ENCODE peak calls at places on chromosome 6, in six cellular contexts. One of them, this sample, is unnamed.

GRCh38 chr6:14286634-14287428 is 169.3 kb downstream of the CD83 start:
- DNase-seq in heart right ventricle: no peak
- DNase-seq in endothelial cell of umbilical vein: no peak
- DNase-seq in aorta: no peak
- DNase-seq in fibroblast of lung: peak
- DNase-seq in cardiac muscle cell: no peak
- DNase-seq in this sample: no peak

GRCh38 chr6:53441761-53442160 is 93.0 kb upstream of the ELOVL5 start:
- DNase-seq in endothelial cell of umbilical vein: no peak
- DNase-seq in aorta: no peak
- DNase-seq in cardiac muscle cell: no peak
- DNase-seq in heart right ventricle: no peak
- DNase-seq in fibroblast of lung: peak
- DNase-seq in this sample: no peak

GRCh38 chr6:46453756-46454316 is 37.4 kb downstream of the RCAN2 start:
- DNase-seq in endothelial cell of umbilical vein: no peak
- DNase-seq in aorta: no peak
- DNase-seq in cardiac muscle cell: no peak
- DNase-seq in heart right ventricle: no peak
- DNase-seq in fibroblast of lung: peak
- DNase-seq in this sample: no peak

GRCh38 chr6:124964084-124964763 is 2.0 kb downstream of the RNF217 start:
- DNase-seq in cardiac muscle cell: no peak
- DNase-seq in fibroblast of lung: peak
- DNase-seq in aorta: no peak
- DNase-seq in heart right ventricle: no peak
- DNase-seq in endothelial cell of umbilical vein: peak
- DNase-seq in this sample: no peak

GRCh38 chr6:35764238-35764896 is 12.0 kb upstream of the CLPSL2 start:
- DNase-seq in endothelial cell of umbilical vein: no peak
- DNase-seq in fibroblast of lung: no peak
- DNase-seq in cardiac muscle cell: peak
- DNase-seq in heart right ventricle: no peak
- DNase-seq in aorta: no peak
- DNase-seq in this sample: no peak

GRCh38 chr6:108164815-108165706 is 761 bp upstream of the NR2E1 start:
- DNase-seq in fibroblast of lung: no peak
- DNase-seq in endothelial cell of umbilical vein: no peak
- DNase-seq in heart right ventricle: no peak
- DNase-seq in cardiac muscle cell: no peak
- DNase-seq in aorta: no peak
- DNase-seq in this sample: no peak

GRCh38 chr6:95127266-95127665 is 450.1 kb upstream of the MANEA start:
- DNase-seq in heart right ventricle: no peak
- DNase-seq in endothelial cell of umbilical vein: no peak
- DNase-seq in aorta: no peak
- DNase-seq in cardiac muscle cell: no peak
- DNase-seq in fibroblast of lung: no peak
- DNase-seq in this sample: no peak

GRCh38 chr6:134520181-134521115 is 202.5 kb upstream of the SGK1 start:
- DNase-seq in cardiac muscle cell: no peak
- DNase-seq in heart right ventricle: no peak
- DNase-seq in fibroblast of lung: peak
- DNase-seq in endothelial cell of umbilical vein: peak
- DNase-seq in aorta: no peak
- DNase-seq in this sample: no peak

GRCh38 chr6:137136065-137136464 is 37.4 kb downstream of the IL22RA2 start:
- DNase-seq in fibroblast of lung: no peak
- DNase-seq in cardiac muscle cell: no peak
- DNase-seq in aorta: no peak
- DNase-seq in endothelial cell of umbilical vein: peak
- DNase-seq in heart right ventricle: no peak
- DNase-seq in this sample: no peak

GRCh38 chr6:81708306-81708705 is 44.2 kb downstream of the TENT5A start:
- DNase-seq in fibroblast of lung: peak
- DNase-seq in endothelial cell of umbilical vein: no peak
- DNase-seq in aorta: no peak
- DNase-seq in heart right ventricle: no peak
- DNase-seq in cardiac muscle cell: no peak
- DNase-seq in this sample: peak

GRCh38 chr6:135667694-135668455 is 170.3 kb upstream of the AHI1 start:
- DNase-seq in aorta: no peak
- DNase-seq in endothelial cell of umbilical vein: peak
- DNase-seq in cardiac muscle cell: peak
- DNase-seq in fibroblast of lung: peak
- DNase-seq in heart right ventricle: peak
- DNase-seq in this sample: peak

GRCh38 chr6:220736-221475 is 71.4 kb upstream of the DUSP22 start:
- DNase-seq in aorta: no peak
- DNase-seq in fibroblast of lung: peak
- DNase-seq in endothelial cell of umbilical vein: no peak
- DNase-seq in heart right ventricle: no peak
- DNase-seq in cardiac muscle cell: no peak
- DNase-seq in this sample: no peak

GRCh38 chr6:162056745-162057144 is 670.8 kb downstream of the PRKN start:
- DNase-seq in fibroblast of lung: peak
- DNase-seq in heart right ventricle: peak
- DNase-seq in aorta: no peak
- DNase-seq in cardiac muscle cell: peak
- DNase-seq in endothelial cell of umbilical vein: no peak
- DNase-seq in this sample: peak

GRCh38 chr6:100078509-100078908 is 84.5 kb upstream of the MCHR2 start:
- DNase-seq in fibroblast of lung: peak
- DNase-seq in aorta: no peak
- DNase-seq in heart right ventricle: no peak
- DNase-seq in cardiac muscle cell: peak
- DNase-seq in endothelial cell of umbilical vein: peak
- DNase-seq in this sample: no peak

GRCh38 chr6:144909753-144910280 is 624.7 kb downstream of the UTRN start:
- DNase-seq in aorta: no peak
- DNase-seq in fibroblast of lung: peak
- DNase-seq in heart right ventricle: no peak
- DNase-seq in endothelial cell of umbilical vein: no peak
- DNase-seq in cardiac muscle cell: no peak
- DNase-seq in this sample: no peak

DNA sequence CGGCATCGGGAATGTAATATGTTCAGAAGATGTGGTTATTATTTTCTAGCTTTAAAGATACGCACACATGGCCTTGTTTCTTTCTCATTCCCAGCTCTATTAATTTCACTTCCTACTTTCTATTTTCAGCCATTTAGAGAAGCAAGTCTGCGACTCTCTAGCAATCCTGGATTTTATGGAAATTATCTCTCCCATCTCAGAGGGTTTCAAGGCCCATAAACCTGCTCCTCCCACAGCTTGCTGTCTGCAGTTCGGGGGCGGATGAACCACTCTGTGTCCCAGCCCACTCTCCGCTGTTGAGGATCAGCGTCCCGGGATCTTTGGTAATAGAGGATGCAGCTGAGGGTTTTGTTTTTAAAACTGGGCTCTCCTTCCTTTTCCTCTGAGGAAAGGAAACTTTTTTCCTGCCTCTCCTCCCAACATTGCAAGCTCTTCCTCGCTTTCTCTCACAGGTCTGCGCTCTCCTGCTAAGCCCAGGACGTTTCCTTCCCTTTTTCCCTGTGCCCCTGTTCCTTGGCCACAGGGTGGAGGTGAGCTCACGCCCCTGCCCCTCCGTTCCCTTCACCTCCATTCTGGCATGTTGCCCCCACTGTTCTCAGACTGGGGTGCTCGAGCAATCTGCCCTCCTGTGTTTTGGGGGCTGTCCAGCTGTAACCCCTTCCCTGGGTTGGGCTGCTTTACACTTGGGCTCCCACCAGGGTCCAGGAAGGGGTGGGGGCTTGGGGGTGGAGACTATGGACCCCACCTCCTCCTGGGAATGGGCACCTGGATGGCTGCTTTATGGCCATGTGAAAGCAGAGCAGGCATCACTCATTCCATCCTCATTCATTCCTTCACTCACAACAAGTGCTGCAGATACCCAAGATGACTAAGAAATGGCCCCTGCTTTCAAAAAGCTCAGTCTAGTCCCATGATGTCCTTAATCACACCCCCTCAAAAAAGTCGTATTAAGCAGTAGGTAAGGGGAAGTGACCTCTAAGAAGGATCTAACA is 54.9 kb downstream of the ZBTB9 start:
- DNase-seq in cardiac muscle cell: no peak
- DNase-seq in endothelial cell of umbilical vein: peak
- DNase-seq in aorta: no peak
- DNase-seq in fibroblast of lung: no peak
- DNase-seq in heart right ventricle: no peak
- DNase-seq in this sample: no peak
- H3K4me3 ChIP-seq in cardiac muscle cell: no peak
- H3K4me3 ChIP-seq in endothelial cell of umbilical vein: no peak
- H3K4me3 ChIP-seq in aorta: no peak
- H3K4me3 ChIP-seq in fibroblast of lung: no peak
- H3K4me3 ChIP-seq in heart right ventricle: peak
- H3K4me3 ChIP-seq in this sample: no peak

GRCh38 chr6:41921712-41921998 is 356 bp downstream of the BYSL start:
- DNase-seq in endothelial cell of umbilical vein: no peak
- DNase-seq in heart right ventricle: no peak
- DNase-seq in cardiac muscle cell: no peak
- DNase-seq in aorta: no peak
- DNase-seq in fibroblast of lung: no peak
- DNase-seq in this sample: no peak

GRCh38 chr6:41920921-41921711 is at the start of the genes BYSL and MED20:
- DNase-seq in fibroblast of lung: peak
- DNase-seq in aorta: peak
- DNase-seq in heart right ventricle: peak
- DNase-seq in cardiac muscle cell: peak
- DNase-seq in endothelial cell of umbilical vein: peak
- DNase-seq in this sample: peak

GRCh38 chr6:41914869-41915268 is 6.1 kb downstream of the MED20 start:
- DNase-seq in endothelial cell of umbilical vein: no peak
- DNase-seq in cardiac muscle cell: no peak
- DNase-seq in heart right ventricle: no peak
- DNase-seq in fibroblast of lung: no peak
- DNase-seq in aorta: no peak
- DNase-seq in this sample: no peak

GRCh38 chr6:41914343-41914742 is 6.6 kb downstream of the MED20 start:
- DNase-seq in fibroblast of lung: no peak
- DNase-seq in heart right ventricle: no peak
- DNase-seq in cardiac muscle cell: no peak
- DNase-seq in aorta: no peak
- DNase-seq in endothelial cell of umbilical vein: no peak
- DNase-seq in this sample: no peak

DNA sequence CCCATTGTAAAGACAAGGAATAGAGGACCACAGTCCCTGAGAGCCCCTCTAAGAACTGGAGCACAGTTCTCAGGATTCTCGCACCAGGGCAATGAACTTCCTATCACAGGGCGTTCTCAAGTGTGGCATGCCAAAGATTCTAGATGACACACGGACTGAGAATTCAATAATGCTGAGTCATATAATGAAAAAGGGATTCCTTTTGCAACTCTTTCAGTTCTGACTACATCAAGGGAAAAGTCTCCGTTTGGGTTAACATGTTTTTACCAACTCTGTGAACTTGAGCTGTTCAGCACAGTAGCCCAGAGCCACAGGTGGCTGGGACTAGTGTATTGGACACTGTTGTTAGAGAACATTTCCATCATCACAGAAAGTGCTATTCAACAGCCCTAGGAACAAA is 3.4 kb downstream of the MED20 start:
- DNase-seq in cardiac muscle cell: no peak
- DNase-seq in aorta: no peak
- DNase-seq in endothelial cell of umbilical vein: peak
- DNase-seq in fibroblast of lung: peak
- DNase-seq in heart right ventricle: no peak
- DNase-seq in this sample: no peak
- H3K27ac ChIP-seq in cardiac muscle cell: no peak
- H3K27ac ChIP-seq in aorta: no peak
- H3K27ac ChIP-seq in endothelial cell of umbilical vein: peak
- H3K27ac ChIP-seq in fibroblast of lung: peak
- H3K27ac ChIP-seq in heart right ventricle: no peak
- H3K27ac ChIP-seq in this sample: peak

DNA sequence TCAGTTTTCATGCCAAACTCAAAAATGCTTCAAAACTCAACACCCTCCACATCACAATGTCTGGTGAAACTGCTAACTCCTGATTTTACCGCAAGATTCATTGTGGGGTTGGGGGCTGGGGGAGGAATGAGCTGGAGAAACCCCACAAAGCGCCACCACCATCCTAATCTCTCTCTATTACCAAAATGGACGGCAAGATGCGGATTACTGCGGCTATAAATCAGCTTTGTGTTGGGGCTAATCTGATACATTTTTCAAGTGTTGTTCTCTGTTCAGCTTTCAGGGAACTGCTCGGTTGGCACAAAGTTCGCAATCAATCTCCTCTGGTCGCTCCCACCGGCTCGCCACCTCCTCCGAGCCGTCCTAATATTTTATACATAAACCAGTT is 83.7 kb downstream of the TMEM242 start:
- DNase-seq in fibroblast of lung: no peak
- DNase-seq in cardiac muscle cell: no peak
- DNase-seq in endothelial cell of umbilical vein: no peak
- DNase-seq in aorta: no peak
- DNase-seq in heart right ventricle: no peak
- DNase-seq in this sample: no peak
- H3K4me3 ChIP-seq in fibroblast of lung: no peak
- H3K4me3 ChIP-seq in cardiac muscle cell: no peak
- H3K4me3 ChIP-seq in endothelial cell of umbilical vein: no peak
- H3K4me3 ChIP-seq in aorta: no peak
- H3K4me3 ChIP-seq in heart right ventricle: peak
- H3K4me3 ChIP-seq in this sample: no peak

GRCh38 chr6:119314894-119315272 is 34.7 kb downstream of the MAN1A1 start:
- DNase-seq in aorta: no peak
- DNase-seq in cardiac muscle cell: no peak
- DNase-seq in fibroblast of lung: no peak
- DNase-seq in heart right ventricle: no peak
- DNase-seq in endothelial cell of umbilical vein: no peak
- DNase-seq in this sample: no peak

GRCh38 chr6:119311514-119312142 is 37.9 kb downstream of the MAN1A1 start:
- DNase-seq in aorta: no peak
- DNase-seq in heart right ventricle: no peak
- DNase-seq in cardiac muscle cell: no peak
- DNase-seq in endothelial cell of umbilical vein: no peak
- DNase-seq in fibroblast of lung: no peak
- DNase-seq in this sample: no peak

GRCh38 chr6:119313937-119314893 is 35.3 kb downstream of the MAN1A1 start:
- DNase-seq in cardiac muscle cell: peak
- DNase-seq in fibroblast of lung: no peak
- DNase-seq in heart right ventricle: no peak
- DNase-seq in aorta: no peak
- DNase-seq in endothelial cell of umbilical vein: no peak
- DNase-seq in this sample: no peak

GRCh38 chr6:119312441-119312840 is 37.1 kb downstream of the MAN1A1 start:
- DNase-seq in heart right ventricle: no peak
- DNase-seq in fibroblast of lung: no peak
- DNase-seq in cardiac muscle cell: no peak
- DNase-seq in aorta: no peak
- DNase-seq in endothelial cell of umbilical vein: no peak
- DNase-seq in this sample: no peak

DNA sequence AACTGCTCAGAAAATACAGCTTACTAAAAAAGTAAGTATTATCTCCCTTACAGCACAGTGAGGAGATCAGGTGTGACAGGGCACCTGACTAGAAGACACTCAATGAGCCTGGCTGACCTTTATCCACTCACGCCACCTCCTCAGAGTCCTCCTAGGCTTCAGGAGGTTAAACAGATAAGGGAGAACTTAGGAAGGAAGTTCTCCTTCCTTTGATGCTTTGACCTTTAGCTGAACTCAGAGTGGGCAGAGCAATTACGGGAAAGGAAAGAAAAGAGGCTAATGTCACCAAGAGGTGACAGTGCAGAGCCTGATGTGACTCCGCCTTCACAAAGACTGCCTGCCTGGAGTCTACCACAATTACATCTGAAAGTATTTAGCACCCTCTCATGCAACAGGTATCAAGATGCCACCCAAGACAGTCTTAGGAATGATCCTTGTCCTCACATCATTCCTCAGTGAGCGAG is 36.7 kb downstream of the MAN1A1 start:
- DNase-seq in cardiac muscle cell: peak
- DNase-seq in endothelial cell of umbilical vein: no peak
- DNase-seq in heart right ventricle: no peak
- DNase-seq in fibroblast of lung: no peak
- DNase-seq in aorta: no peak
- DNase-seq in this sample: no peak
- H3K27ac ChIP-seq in cardiac muscle cell: peak
- H3K27ac ChIP-seq in endothelial cell of umbilical vein: no peak
- H3K27ac ChIP-seq in heart right ventricle: no peak
- H3K27ac ChIP-seq in fibroblast of lung: no peak
- H3K27ac ChIP-seq in aorta: no peak
- H3K27ac ChIP-seq in this sample: no peak

This sample was measured in SJCRH30.